ENCODE peak calls at places on chromosomes 2 and 18, in seven cellular contexts. D is body of pancreas, F is sigmoid colon, N is prostate gland, K is A549, J is stomach, L is gastrocnemius medialis. Z is an unnamed sample.

GRCh38 chr2:77512521-77512920 is 9.7 kb downstream of the LRRTM4 start:
- DNase-seq in D (no peak), K (no peak), L (no peak), N (no peak), F (no peak), J (no peak), Z (no peak)

GRCh38 chr2:149928026-149928425 is 340.5 kb upstream of the MMADHC start:
- DNase-seq in L (no peak), D (no peak), N (no peak), F (no peak), K (no peak), J (no peak), Z (no peak)

GRCh38 chr2:68716948-68717661 is 17.5 kb upstream of the ARHGAP25 start:
- DNase-seq in K (no peak), D (no peak), J (no peak), N (no peak), L (no peak), F (no peak), Z (no peak)

GRCh38 chr2:239216614-239217273 is 184.1 kb downstream of the HDAC4 start:
- DNase-seq in L (no peak), J (peak; percentile 19), F (peak; percentile 65), K (no peak), D (no peak), N (no peak), Z (no peak)

GRCh38 chr2:240437861-240438809 is 2.7 kb downstream of the GPC1 start:
- DNase-seq in L (peak; percentile 53), F (peak; percentile 86), D (peak; percentile 81), J (peak; percentile 78), N (peak; percentile 66), K (peak; percentile 75), Z (peak; percentile 77)

GRCh38 chr2:229927817-229928321 is 5.6 kb downstream of the FBXO36 start:
- DNase-seq in J (no peak), F (no peak), K (no peak), N (no peak), D (no peak), L (no peak), Z (no peak)

GRCh38 chr2:236195726-236196125 is 27.5 kb upstream of the GBX2 start:
- DNase-seq in N (no peak), L (no peak), F (peak; percentile 12), K (no peak), J (no peak), D (no peak), Z (no peak)

GRCh38 chr2:204505488-204505887 is 39.8 kb upstream of the PARD3B start:
- DNase-seq in F (no peak), J (no peak), N (no peak), L (no peak), K (no peak), D (no peak), Z (no peak)

GRCh38 chr2:186771395-186771794 is 77.5 kb downstream of the FAM171B start:
- DNase-seq in J (no peak), L (no peak), N (no peak), D (no peak), F (no peak), K (peak; percentile 14), Z (no peak)

GRCh38 chr2:209473930-209474419 is 50.1 kb downstream of the MAP2 start:
- DNase-seq in N (no peak), L (no peak), D (no peak), F (no peak), J (no peak), K (peak; percentile 77), Z (no peak)

GRCh38 chr2:169838743-169839489 is 11.7 kb downstream of the UBR3 start:
- DNase-seq in D (no peak), K (no peak), J (no peak), F (no peak), L (no peak), N (no peak), Z (no peak)

GRCh38 chr2:223901854-223902253 is 43.3 kb downstream of the WDFY1 start:
- DNase-seq in L (no peak), J (no peak), D (peak; percentile 44), K (peak; percentile 21), N (no peak), F (no peak), Z (no peak)

GRCh38 chr2:96739633-96740428 is at the start of gene LMAN2L:
- DNase-seq in L (peak; percentile 98), N (peak; percentile 97), K (peak; percentile 96), J (peak; percentile 98), D (peak; percentile 99), F (peak; percentile 99), Z (peak; percentile 99)

GRCh38 chr18:30455741-30456140 is 586.8 kb downstream of the DSC3 start:
- DNase-seq in N (no peak), K (no peak), D (no peak), L (no peak), F (no peak), J (no peak), Z (no peak)

GRCh38 chr2:213216461-213216860 is 65.0 kb upstream of the IKZF2 start:
- DNase-seq in N (no peak), D (no peak), J (no peak), K (no peak), F (no peak), L (no peak), Z (no peak)

GRCh38 chr2:197300139-197300538 is 10.4 kb downstream of the ANKRD44 start:
- DNase-seq in K (no peak), F (no peak), N (no peak), L (no peak), J (no peak), D (no peak), Z (no peak)

GRCh38 chr2:120647487-120647886 is 88.2 kb upstream of the GLI2 start:
- DNase-seq in J (no peak), F (no peak), K (no peak), N (no peak), D (no peak), L (no peak), Z (no peak)

GRCh38 chr2:88831792-88832248 is 140.3 kb downstream of the RPIA start:
- DNase-seq in J (peak; percentile 65), K (peak; percentile 66), N (no peak), L (no peak), D (peak; percentile 62), F (no peak), Z (peak; percentile 93)

GRCh38 chr18:77100751-77101355 is 31.7 kb downstream of the MBP start:
- DNase-seq in N (no peak), J (no peak), D (no peak), L (no peak), K (no peak), F (no peak), Z (no peak)

GRCh38 chr2:151619337-151619989 is 114.8 kb downstream of the NEB start:
- DNase-seq in L (no peak), F (no peak), K (peak; percentile 68), J (no peak), N (no peak), D (no peak), Z (no peak)

GRCh38 chr2:58620127-58620526 is 379.0 kb upstream of the FANCL start:
- DNase-seq in K (no peak), N (no peak), J (no peak), D (no peak), L (no peak), F (no peak), Z (no peak)

GRCh38 chr2:170177950-170178781 is at the start of gene MYO3B:
- DNase-seq in D (no peak), L (no peak), N (no peak), K (no peak), F (no peak), J (no peak), Z (no peak)

GRCh38 chr2:94874277-94874997 is 3.2 kb downstream of the TEKT4 start:
- DNase-seq in F (no peak), J (peak; percentile 56), L (no peak), N (peak; percentile 50), D (peak; percentile 69), K (peak; percentile 58), Z (no peak)

GRCh38 chr18:55419132-55419938 is 168.7 kb downstream of the TCF4 start:
- DNase-seq in L (peak; percentile 16), N (no peak), D (no peak), K (no peak), J (no peak), F (no peak), Z (no peak)

GRCh38 chr2:158670292-158670691 is 124.8 kb upstream of the DAPL1 start:
- DNase-seq in K (no peak), N (no peak), D (no peak), J (no peak), L (no peak), F (no peak), Z (no peak)

GRCh38 chr2:33500177-33500576 is 23.7 kb downstream of the RASGRP3 start:
- DNase-seq in L (no peak), F (no peak), K (no peak), J (no peak), N (no peak), D (no peak), Z (no peak)

GRCh38 chr2:33496150-33496549 is 19.7 kb downstream of the RASGRP3 start:
- DNase-seq in D (no peak), L (no peak), K (no peak), N (no peak), J (no peak), F (no peak), Z (no peak)

GRCh38 chr2:33495683-33496082 is 19.2 kb downstream of the RASGRP3 start:
- DNase-seq in F (no peak), J (no peak), K (no peak), D (no peak), L (no peak), N (no peak), Z (no peak)

GRCh38 chr2:33497177-33497787 is 20.8 kb downstream of the RASGRP3 start:
- DNase-seq in J (no peak), L (no peak), N (no peak), D (no peak), K (no peak), F (no peak), Z (no peak)

GRCh38 chr2:33498291-33498956 is 22.0 kb downstream of the RASGRP3 start:
- DNase-seq in N (no peak), F (no peak), J (no peak), K (no peak), L (no peak), D (no peak), Z (no peak)
- TF ChIP-seq POLR2A in N (no peak), F (no peak), J (no peak), K (no peak), L (no peak), D (no peak), Z (no peak)

DNA sequence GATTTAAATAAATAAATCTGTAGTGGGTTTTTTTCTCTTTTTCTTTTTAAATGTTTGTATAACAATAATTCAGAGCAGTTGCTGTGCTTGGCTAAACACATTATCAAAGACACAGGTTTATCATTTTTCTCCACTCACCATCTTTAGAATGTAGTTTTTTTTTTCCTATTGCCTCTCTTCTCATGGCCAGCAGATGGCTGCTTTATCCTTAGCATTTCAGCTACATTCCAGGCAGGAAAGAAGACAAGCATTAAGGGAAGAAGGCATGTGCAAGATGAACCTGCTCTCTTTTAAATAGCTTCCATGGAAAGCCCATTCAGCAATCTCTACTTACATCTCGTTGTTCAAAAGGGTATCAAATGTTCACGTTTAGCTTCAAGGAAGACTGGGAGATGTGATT is 42.6 kb downstream of the ARHGAP15 start:
- DNase-seq in L (no peak), N (no peak), J (no peak), K (peak; percentile 7), F (no peak), D (no peak), Z (no peak)
- H3K4me1 ChIP-seq in L (no peaks in the 10 kb centered on the region), N (no peaks in the 10 kb centered on the region), J (no peaks in the 10 kb centered on the region), K (no peaks in the 10 kb centered on the region), F (no peaks in the 10 kb centered on the region), D (no peaks in the 10 kb centered on the region), Z (no peaks in the 10 kb centered on the region)

GRCh38 chr2:127305985-127306585 is 12.1 kb upstream of the ERCC3 start:
- DNase-seq in J (no peak), D (no peak), N (no peak), K (no peak), F (no peak), L (no peak), Z (no peak)
- TF ChIP-seq CTCF in J (no peak), D (no peak), N (no peak), K (no peak), F (no peak), L (no peak), Z (no peak)

GRCh38 chr2:160199053-160199452 is 1.0 kb downstream of the ITGB6 start:
- DNase-seq in L (no peak), D (no peak), N (no peak), K (no peak), F (no peak), J (no peak), Z (no peak)
- TF ChIP-seq POLR2A in L (no peak), D (no peak), N (no peak), K (no peak), F (no peak), J (no peak), Z (no peak)